ENCODE peak calls at places on chromosomes 16 and 17, in seven cellular contexts. N is heart left ventricle, X is NB4, F is H7, Q is uterus, Z is breast epithelium, S is cardiac muscle cell. K is an unnamed sample.
A peak's percentile ranks its signal among the peaks of the same experiment; 100 is the strongest.

GRCh38 chr17:4407216-4407615 is 26.5 kb upstream of the SPNS3 start:
- DNase-seq in Z (no peak), X (no peak), F (no peak), S (peak; percentile 45), Q (no peak), N (no peak), K (no peak)

GRCh38 chr17:71189493-71189831 is 931.4 kb upstream of the SOX9 start:
- DNase-seq in N (no peak), Q (no peak), S (no peak), Z (no peak), F (no peak), X (no peak), K (no peak)

GRCh38 chr17:73318861-73319260 is 7.1 kb upstream of the CDC42EP4 start:
- DNase-seq in Z (no peak), Q (no peak), S (no peak), X (no peak), N (no peak), F (no peak), K (no peak)

GRCh38 chr17:48841395-48841831 is 10.6 kb downstream of the CALCOCO2 start:
- DNase-seq in N (no peak), S (peak; percentile 90), Q (peak; percentile 63), Z (no peak), X (peak; percentile 86), F (no peak), K (peak; percentile 61)

GRCh38 chr17:11140028-11140427 is 101.0 kb upstream of the SHISA6 start:
- DNase-seq in N (peak; percentile 48), S (no peak), F (no peak), Z (no peak), Q (no peak), X (no peak), K (no peak)

GRCh38 chr16:9053006-9053601 is 38.3 kb upstream of the HAPSTR1 start:
- DNase-seq in X (peak; percentile 47), N (peak; percentile 71), Z (no peak), S (peak; percentile 93), F (peak; percentile 89), Q (peak; percentile 24), K (no peak)

GRCh38 chr17:4397840-4398239 is 31.4 kb upstream of the UBE2G1 start:
- DNase-seq in Q (no peak), X (no peak), N (no peak), S (no peak), Z (no peak), F (no peak), K (no peak)

GRCh38 chr17:4463818-4464501 is 30.2 kb downstream of the SPNS3 start:
- DNase-seq in S (no peak), Q (no peak), Z (no peak), N (no peak), X (no peak), F (no peak), K (no peak)

GRCh38 chr17:58667934-58668597 is 23.8 kb downstream of the TEX14 start:
- DNase-seq in Q (no peak), X (no peak), N (no peak), S (no peak), Z (no peak), F (no peak), K (no peak)

GRCh38 chr17:57106107-57106835 is 21.2 kb downstream of the AKAP1 start:
- DNase-seq in F (peak; percentile 73), Q (no peak), N (peak; percentile 59), Z (no peak), X (peak; percentile 55), S (no peak), K (no peak)

GRCh38 chr16:2226245-2226793 is 2.9 kb downstream of the E4F1 start:
- DNase-seq in N (no peak), F (no peak), S (no peak), Z (peak; percentile 71), X (no peak), Q (no peak), K (no peak)

GRCh38 chr16:89143911-89144675 is 27.5 kb upstream of the CDH15 start:
- DNase-seq in S (no peak), Z (no peak), Q (no peak), F (no peak), N (no peak), X (no peak), K (no peak)

GRCh38 chr16:59164461-59164860 is 430.3 kb upstream of the GOT2 start:
- DNase-seq in Z (no peak), F (no peak), S (no peak), X (peak; percentile 10), Q (no peak), N (no peak), K (no peak)

GRCh38 chr17:70089513-70090148 is 14.6 kb downstream of the KCNJ16 start:
- DNase-seq in Q (no peak), N (no peak), X (no peak), Z (no peak), S (no peak), F (no peak), K (no peak)

GRCh38 chr16:83199012-83199411 is 572.2 kb downstream of the CDH13 start:
- DNase-seq in X (no peak), S (no peak), Z (no peak), F (no peak), Q (no peak), N (no peak), K (no peak)

GRCh38 chr17:46192484-46193245 is 564 bp downstream of the KANSL1 start:
- DNase-seq in S (peak; percentile 83), Q (peak; percentile 68), X (peak; percentile 88), F (peak; percentile 91), N (peak; percentile 83), Z (no peak), K (no peak)

GRCh38 chr16:53372942-53373871 is 61.1 kb upstream of the RBL2 start:
- DNase-seq in Q (no peak), F (peak; percentile 70), Z (peak; percentile 69), S (no peak), X (no peak), N (no peak), K (no peak)

GRCh38 chr17:42288078-42288984 is at the start of gene STAT5A:
- DNase-seq in Z (peak; percentile 93), Q (peak; percentile 91), N (peak; percentile 94), X (peak; percentile 90), S (peak; percentile 93), F (peak; percentile 92), K (peak; percentile 45)

GRCh38 chr17:70622382-70623260 is 453.3 kb downstream of the KCNJ2 start:
- DNase-seq in Z (no peak), S (peak; percentile 46), N (peak; percentile 51), Q (no peak), F (peak; percentile 66), X (peak; percentile 48), K (no peak)

GRCh38 chr17:79008666-79009387 is 737 bp downstream of the CANT1 start:
- DNase-seq in F (peak; percentile 49), S (no peak), N (no peak), Z (peak; percentile 27), X (no peak), Q (peak; percentile 15), K (no peak)

GRCh38 chr17:43927101-43927935 is 15.0 kb downstream of the PPY start:
- DNase-seq in F (peak; percentile 55), Z (no peak), S (no peak), X (no peak), Q (no peak), N (no peak), K (no peak)
- H3K4me3 ChIP-seq in F (no peak overlapping the region), Z (peak overlapping the region; percentile 62), S (peak overlapping the region; percentile 12), X (no peak overlapping the region), Q (no peak overlapping the region), N (peak overlapping the region; percentile 40), K (peak overlapping the region; percentile 27)

DNA sequence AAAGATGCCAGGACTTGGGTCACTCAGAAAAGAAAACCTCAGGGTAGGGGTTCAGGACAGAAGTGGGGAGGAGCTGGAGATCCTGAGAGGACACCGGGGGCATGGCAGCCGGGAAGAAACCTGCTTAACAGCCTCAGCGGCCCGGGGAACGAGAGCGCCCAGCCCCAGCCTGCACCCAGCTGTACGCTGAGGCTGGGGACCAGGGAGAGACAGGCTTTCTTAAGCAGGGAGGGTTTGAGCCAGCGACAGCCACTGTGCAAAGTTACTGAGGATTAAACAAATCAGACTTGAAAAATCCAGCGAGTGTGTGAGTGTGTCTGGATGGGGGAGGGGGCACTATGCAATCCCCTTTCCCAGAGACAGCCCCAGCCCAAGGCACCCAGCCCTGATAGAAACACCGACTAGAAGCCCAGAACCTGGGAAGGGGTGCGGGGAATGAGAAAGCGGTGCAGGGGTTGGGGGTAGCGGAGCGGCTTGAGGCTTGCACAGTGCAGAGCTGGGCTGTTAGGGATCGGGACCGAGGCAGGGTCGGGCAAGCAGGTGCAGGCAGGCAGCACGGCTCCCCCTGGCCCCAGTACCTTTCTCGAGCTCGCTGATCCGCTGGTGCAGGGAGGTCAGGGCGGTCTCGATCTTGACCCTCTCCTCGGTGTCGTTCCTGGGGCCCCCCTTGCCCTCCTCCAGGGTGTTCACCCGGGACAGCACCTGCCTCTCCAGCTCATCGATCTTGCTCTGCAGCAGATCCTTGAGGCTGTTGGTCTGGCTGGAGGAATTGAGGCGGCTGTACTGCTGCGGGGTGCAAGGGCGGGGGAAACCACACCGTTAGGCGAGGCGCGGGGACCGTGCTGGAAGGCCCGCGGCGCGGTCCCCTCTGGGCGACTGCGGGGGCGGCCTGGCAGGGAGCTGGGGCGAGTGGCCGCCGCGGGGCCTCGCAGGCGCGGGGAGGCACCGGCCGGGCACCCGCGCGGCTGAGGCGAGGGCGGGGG is 1.2 kb downstream of the NPTX1 start:
- DNase-seq in S (no peak), X (peak; percentile 44), N (no peak), Z (no peak), Q (no peak), F (peak; percentile 86), K (no peak)
- H3K4me3 ChIP-seq in S (peak overlapping the region; percentile 20), X (no peak overlapping the region), N (peak overlapping the region; percentile 7), Z (peak overlapping the region; percentile 67), Q (no peak overlapping the region), F (peak overlapping the region; percentile 14), K (no peak overlapping the region)

GRCh38 chr17:65594585-65594940 is 33.1 kb upstream of the AXIN2 start:
- DNase-seq in Z (no peak), X (no peak), S (peak; percentile 37), F (peak; percentile 30), N (no peak), Q (no peak), K (no peak)
- H3K4me3 ChIP-seq in Z (peak overlapping the region; percentile 9), X (no peak overlapping the region), S (no peak overlapping the region), F (no peak overlapping the region), N (no peak overlapping the region), Q (no peak overlapping the region), K (peak overlapping the region; percentile 18)

DNA sequence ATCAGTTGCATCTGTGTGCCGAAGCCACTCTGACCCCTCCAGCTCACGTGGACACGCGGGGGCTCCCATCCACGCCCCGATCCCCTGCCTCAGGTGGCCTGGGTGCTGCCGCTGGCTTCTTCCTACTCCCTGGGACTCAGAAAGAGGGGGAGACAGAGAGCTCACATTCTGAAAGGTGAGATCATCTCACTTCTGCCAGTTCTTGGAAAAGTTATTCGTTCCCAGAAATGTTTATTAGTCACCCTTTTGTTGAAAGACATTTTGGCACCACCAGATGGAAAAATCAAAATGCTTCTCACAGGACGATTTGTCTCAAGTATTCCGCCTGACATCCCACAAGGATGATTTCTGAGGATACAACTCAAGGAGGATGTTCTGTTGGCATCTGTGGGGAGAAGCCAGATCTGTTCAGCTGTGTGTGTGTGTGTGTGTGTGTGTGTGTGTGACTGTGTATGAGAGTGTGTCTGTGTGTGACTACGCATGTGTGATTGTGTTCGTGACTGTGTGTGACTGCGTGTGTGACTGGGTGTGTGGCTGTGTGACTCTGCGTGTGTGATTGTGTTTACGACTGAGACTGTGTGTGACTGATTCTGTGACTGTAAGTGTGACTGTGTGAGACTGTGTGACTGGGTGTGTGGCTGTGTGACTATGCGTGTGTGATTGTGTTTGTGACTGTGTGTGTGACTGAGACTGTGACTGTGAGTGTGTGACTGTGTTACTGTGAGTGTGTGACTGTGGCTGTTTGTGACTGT is 207.3 kb downstream of the NTN1 start:
- DNase-seq in X (no peak), N (no peak), F (no peak), Q (peak; percentile 88), Z (no peak), S (peak; percentile 74), K (peak; percentile 68)
- H3K4me3 ChIP-seq in X (no peak overlapping the region), N (no peak overlapping the region), F (no peak overlapping the region), Q (peak overlapping the region; percentile 3), Z (no peak overlapping the region), S (no peak overlapping the region), K (no peak overlapping the region)

K was measured in skeletal muscle cell.